ENCODE peak calls at places on chromosomes 13 and 19, in seven cellular contexts. U, Z, W, E, D, Q and M are unnamed samples.

GRCh38 chr19:30602661-30603322 is 230.6 kb downstream of the ZNF536 start:
- DNase-seq in Q (no peak), D (no peak), Z (no peak), U (no peak), E (no peak), W (no peak), M (no peak)

GRCh38 chr13:25059943-25060342 is 36.0 kb upstream of the PABPC3 start:
- DNase-seq in U (no peak), D (no peak), W (no peak), E (no peak), Q (no peak), Z (no peak), M (peak)

GRCh38 chr19:41276231-41276630 is 12.1 kb downstream of the HNRNPUL1 start:
- DNase-seq in Q (no peak), D (no peak), U (no peak), Z (no peak), E (no peak), W (no peak), M (peak)

GRCh38 chr13:35769812-35770211 is 293.3 kb upstream of the MAB21L1 start:
- DNase-seq in E (no peak), Q (no peak), U (no peak), W (no peak), D (no peak), Z (no peak), M (no peak)

GRCh38 chr19:38849746-38850230 is at the start of gene HNRNPL:
- DNase-seq in Z (no peak), W (no peak), U (no peak), E (no peak), Q (no peak), D (no peak), M (no peak)

GRCh38 chr19:46944123-46944718 is 75.4 kb upstream of the NPAS1 start:
- DNase-seq in W (no peak), D (no peak), E (no peak), Z (no peak), U (no peak), Q (no peak), M (no peak)

GRCh38 chr19:45296365-45296764 is 26.3 kb downstream of the CKM start:
- DNase-seq in E (no peak), Q (no peak), D (peak), U (no peak), W (no peak), Z (no peak), M (peak)

GRCh38 chr19:44682807-44683206 is 11.5 kb downstream of the CEACAM19 start:
- DNase-seq in D (no peak), W (no peak), E (no peak), Q (no peak), U (no peak), Z (no peak), M (no peak)

GRCh38 chr13:44790289-44790688 is 199.0 kb downstream of the NUFIP1 start:
- DNase-seq in W (no peak), E (no peak), Q (peak), Z (no peak), D (no peak), U (no peak), M (peak)

GRCh38 chr13:91314888-91315287 is 32.6 kb upstream of the MIR17HG start:
- DNase-seq in Z (no peak), D (no peak), W (no peak), E (no peak), U (no peak), Q (no peak), M (no peak)

GRCh38 chr13:112702983-112703379 is 13.1 kb downstream of the ATP11A start:
- DNase-seq in W (no peak), U (no peak), E (no peak), Z (no peak), D (no peak), Q (no peak), M (peak)

GRCh38 chr13:101706651-101707050 is 254.2 kb downstream of the ITGBL1 start:
- DNase-seq in W (no peak), U (no peak), Q (no peak), Z (peak), E (peak), D (no peak), M (peak)

GRCh38 chr19:46718934-46719551 is 2.1 kb upstream of the PRKD2 start:
- DNase-seq in Z (no peak), E (no peak), U (peak), D (no peak), W (no peak), Q (no peak), M (peak)

GRCh38 chr19:16778796-16779411 is 50.3 kb upstream of the SIN3B start:
- DNase-seq in W (peak), U (peak), Z (peak), Q (peak), E (peak), D (peak), M (peak)

GRCh38 chr19:46616631-46617322 is 8.1 kb downstream of the PTGIR start:
- DNase-seq in U (no peak), D (peak), E (peak), Z (peak), W (peak), Q (no peak), M (peak)

GRCh38 chr13:65560936-65561335 is 1669.2 kb downstream of the PCDH9 start:
- DNase-seq in Q (no peak), E (no peak), Z (no peak), W (no peak), D (no peak), U (no peak), M (no peak)

GRCh38 chr13:33116321-33117010 is 100.2 kb downstream of the KL start:
- DNase-seq in Z (no peak), D (no peak), W (no peak), U (no peak), Q (no peak), E (no peak), M (no peak)

GRCh38 chr19:55341191-55342043 is 1.7 kb downstream of the KMT5C start:
- DNase-seq in W (peak), U (no peak), Z (peak), E (peak), D (peak), Q (no peak), M (peak)

GRCh38 chr13:46340631-46341111 is 46.4 kb downstream of the RUBCNL start:
- DNase-seq in W (no peak), E (no peak), D (no peak), Q (no peak), Z (no peak), U (no peak), M (no peak)

GRCh38 chr13:24306632-24307031 is 2.7 kb upstream of the C1QTNF9 start:
- DNase-seq in U (no peak), Z (no peak), Q (no peak), E (no peak), W (no peak), D (no peak), M (no peak)

GRCh38 chr19:13299838-13300237 is 149.6 kb downstream of the IER2 start:
- DNase-seq in Z (no peak), W (no peak), Q (no peak), E (no peak), U (no peak), D (no peak), M (no peak)

GRCh38 chr13:48411281-48412099 is 1.4 kb downstream of the LPAR6 start:
- DNase-seq in U (no peak), Q (no peak), W (no peak), E (peak), D (no peak), Z (no peak), M (peak)

GRCh38 chr13:32277838-32278237 is 37.3 kb downstream of the ZAR1L start:
- DNase-seq in D (no peak), U (no peak), Q (no peak), E (no peak), W (no peak), Z (no peak), M (no peak)

GRCh38 chr13:73401769-73402168 is 343.0 kb downstream of the KLF5 start:
- DNase-seq in E (no peak), W (no peak), U (no peak), Q (no peak), Z (peak), D (no peak), M (no peak)

GRCh38 chr13:95713651-95714050 is 36.7 kb downstream of the DNAJC3 start:
- DNase-seq in W (no peak), Q (no peak), E (no peak), Z (no peak), D (no peak), U (no peak), M (no peak)

GRCh38 chr13:114047358-114047881 is 73.5 kb upstream of the C13orf46 start:
- DNase-seq in D (peak), Q (no peak), Z (no peak), U (peak), E (no peak), W (no peak), M (no peak)

GRCh38 chr19:2014731-2015610 is 543 bp downstream of the BTBD2 start:
- DNase-seq in Q (no peak), D (peak), E (no peak), U (no peak), W (no peak), Z (no peak), M (peak)

GRCh38 chr13:108278466-108278865 is 8.9 kb downstream of the TNFSF13B start:
- DNase-seq in D (no peak), E (no peak), Z (no peak), U (no peak), W (no peak), Q (no peak), M (no peak)

GRCh38 chr13:23986619-23987018 is 89.3 kb upstream of the C1QTNF9B start:
- DNase-seq in D (no peak), U (no peak), E (no peak), Z (no peak), W (no peak), Q (no peak), M (no peak)

GRCh38 chr19:55563261-55563690 is 17.4 kb downstream of the ZNF579 start:
- DNase-seq in Q (no peak), W (no peak), Z (no peak), D (no peak), U (no peak), E (no peak), M (no peak)

GRCh38 chr19:1066748-1067340 is at the start of gene ARHGAP45:
- DNase-seq in W (no peak), Q (no peak), E (no peak), U (no peak), D (peak), Z (no peak), M (peak)

GRCh38 chr19:38061294-38061693 is 154.3 kb downstream of the SIPA1L3 start:
- DNase-seq in Z (peak), W (no peak), D (no peak), U (no peak), Q (no peak), E (no peak), M (no peak)

GRCh38 chr19:46579286-46579944 is 21.7 kb upstream of the CALM3 start:
- DNase-seq in E (no peak), Z (peak), U (no peak), W (no peak), Q (no peak), D (no peak), M (no peak)

GRCh38 chr19:50368649-50369570 is 3.5 kb upstream of the NAPSA start:
- DNase-seq in Q (no peak), Z (peak), W (peak), E (peak), U (peak), D (peak), M (peak)

GRCh38 chr19:50362656-50363424 is 2.6 kb downstream of the NAPSA start:
- DNase-seq in D (peak), U (no peak), W (no peak), E (no peak), Z (no peak), Q (no peak), M (no peak)

GRCh38 chr19:50362030-50362412 is 3.4 kb downstream of the NAPSA start:
- DNase-seq in Q (no peak), D (no peak), W (no peak), E (no peak), U (no peak), Z (no peak), M (no peak)

GRCh38 chr19:50361290-50362029 is 4.0 kb downstream of the NAPSA start:
- DNase-seq in Z (peak), Q (no peak), E (no peak), D (peak), W (peak), U (no peak), M (no peak)

DNA sequence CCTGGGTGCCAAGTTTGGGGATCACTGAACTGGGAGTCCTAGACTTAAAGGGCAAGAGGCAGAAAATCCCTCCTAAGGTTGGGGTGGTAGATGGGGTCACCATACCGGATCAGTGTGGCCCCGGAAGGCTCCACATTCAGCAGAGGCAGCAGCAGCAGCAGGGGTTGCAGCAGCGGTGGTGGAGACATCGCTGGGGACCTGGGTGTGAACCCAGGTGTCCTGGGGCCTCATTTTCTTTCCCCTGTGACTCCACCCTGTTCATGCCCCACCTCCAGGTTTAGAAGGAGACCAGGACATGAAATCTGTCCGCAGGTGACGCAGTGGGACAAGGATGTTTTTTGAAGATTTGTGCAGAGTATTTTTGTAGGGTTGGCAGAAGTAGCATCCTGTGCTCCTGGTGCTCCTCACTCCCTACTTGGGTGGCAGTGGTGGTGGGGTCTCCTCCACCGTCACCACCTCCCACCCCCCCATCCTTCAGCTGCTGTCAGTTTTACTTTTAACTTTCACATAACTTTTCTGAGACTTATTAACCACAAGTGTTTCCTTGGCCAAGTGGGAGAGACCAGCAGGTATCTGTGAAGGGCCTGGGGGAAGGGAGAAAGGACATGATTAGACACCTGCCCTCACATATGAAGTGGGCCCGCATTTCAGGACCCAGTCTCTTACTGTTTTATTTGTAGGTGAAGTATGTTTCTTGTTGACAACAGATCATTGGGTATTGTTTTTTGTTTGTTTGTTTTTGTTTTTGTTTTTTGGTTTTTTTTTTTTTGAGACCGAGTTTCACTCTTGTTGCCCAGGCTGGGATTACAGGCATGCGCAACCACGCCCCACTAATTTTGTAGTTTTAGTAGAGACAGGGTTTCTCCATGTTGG is at the start of gene NAPSA:
- DNase-seq in Z (no peak), D (no peak), Q (no peak), E (no peak), U (no peak), W (no peak), M (no peak)
- TF ChIP-seq POLR2A in Z (no peak), D (no peak), Q (no peak), E (no peak), U (peak), W (no peak), M (no peak)

GRCh38 chr13:37546087-37546486 is 52.5 kb downstream of the POSTN start:
- DNase-seq in U (no peak), W (no peak), D (no peak), Z (no peak), Q (no peak), E (no peak), M (no peak)
- TF ChIP-seq CTCF in U (no peak), W (no peak), D (no peak), Z (no peak), Q (no peak), E (no peak), M (no peak)

GRCh38 chr19:35744688-35745327 is 410 bp downstream of the U2AF1L4 start:
- DNase-seq in Q (peak), W (peak), E (peak), U (peak), Z (peak), D (peak), M (peak)
- TF ChIP-seq MAX in Q (peak), W (peak), E (no peak), U (no peak), Z (peak), D (peak), M (no peak)

GRCh38 chr19:33204136-33204973 is 10.2 kb downstream of the LRP3 start:
- DNase-seq in D (no peak), Q (no peak), E (no peak), Z (no peak), U (no peak), W (no peak), M (no peak)
- TF ChIP-seq POLR2A in D (no peak), Q (no peak), E (no peak), Z (no peak), U (no peak), W (no peak), M (no peak)

GRCh38 chr13:39600766-39601165 is 2.2 kb downstream of the LHFPL6 start:
- DNase-seq in D (no peak), W (no peak), Q (no peak), Z (peak), U (no peak), E (no peak), M (no peak)
- TF ChIP-seq CTCF in D (no peak), W (no peak), Q (peak), Z (no peak), U (no peak), E (no peak), M (no peak)

DNA sequence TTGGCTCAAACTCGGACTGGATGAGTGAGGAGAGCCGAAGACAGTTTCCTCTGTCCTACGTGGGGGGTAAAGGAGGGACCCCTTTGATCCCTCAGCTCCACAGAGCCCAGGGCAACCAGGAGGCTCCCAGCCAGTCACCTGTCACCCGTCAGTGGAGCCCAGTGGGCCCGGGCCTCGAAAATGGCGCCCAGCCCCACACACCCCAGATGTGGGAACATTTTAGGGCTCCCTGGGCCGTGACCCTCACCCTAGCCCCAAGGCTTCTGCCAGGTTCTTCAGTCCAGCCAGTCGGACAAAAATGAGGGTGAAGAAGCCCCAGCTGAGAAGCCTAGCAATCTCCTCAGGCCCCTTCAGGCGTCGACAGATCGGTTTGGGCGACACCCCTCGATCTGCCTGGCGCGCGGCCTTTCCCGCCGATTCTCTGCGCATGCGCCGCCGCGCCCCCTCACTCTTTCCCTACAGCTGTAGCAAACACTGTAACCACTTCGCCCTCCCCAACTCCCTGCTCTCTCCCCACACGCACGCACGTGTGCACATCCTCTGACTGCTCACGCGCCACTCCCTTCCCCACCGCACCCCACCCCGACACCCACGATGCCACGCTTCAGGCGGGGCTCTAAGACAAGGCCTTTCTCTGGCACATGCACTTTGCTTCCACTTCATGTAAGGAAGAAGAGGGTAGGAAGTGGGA is at the start of gene SLC6A16:
- DNase-seq in E (no peak), Q (no peak), D (no peak), Z (no peak), W (no peak), U (no peak), M (no peak)
- TF ChIP-seq MAX in E (no peak), Q (peak), D (peak), Z (no peak), W (no peak), U (no peak), M (no peak)